ENCODE peak calls at places on chromosomes 16 and 17, in four cellular contexts. T is lung microvascular endothelial cell; R is HCEC 1CT; F is activated naive CD4-positive, alpha-beta T cell treated with anti-CD3 and anti-CD28 coated beads for 36 hours. D is an unnamed sample.

GRCh38 chr17:48483004-48483403 is 47.8 kb downstream of the HOXB1 start:
- DNase-seq in R (peak), T (no peak), F (no peak), D (no peak)

GRCh38 chr17:57945999-57946797 is 9.0 kb downstream of the CUEDC1 start:
- DNase-seq in R (peak), F (no peak), T (peak), D (no peak)

GRCh38 chr17:30117548-30118155 is 1.0 kb downstream of the NSRP1 start:
- DNase-seq in T (peak), R (no peak), F (no peak), D (no peak)

GRCh38 chr17:75876938-75877751 is 1.2 kb downstream of the TRIM47 start:
- DNase-seq in T (peak), F (peak), R (peak), D (no peak)

GRCh38 chr16:25097304-25097988 is 14.1 kb upstream of the LCMT1 start:
- DNase-seq in R (peak), F (no peak), T (no peak), D (no peak)

GRCh38 chr16:4675864-4676786 is 17.2 kb upstream of the NUDT16L1 start:
- DNase-seq in T (no peak), R (no peak), F (peak), D (peak)

GRCh38 chr16:4264546-4264945 is 8.3 kb downstream of the TFAP4 start:
- DNase-seq in T (no peak), F (no peak), R (no peak), D (no peak)

GRCh38 chr17:19725486-19725885 is 9.1 kb upstream of the SLC47A2 start:
- DNase-seq in F (no peak), R (no peak), T (no peak), D (no peak)

GRCh38 chr17:4945944-4946280 is 2.4 kb downstream of the PFN1 start:
- DNase-seq in R (no peak), F (no peak), T (no peak), D (no peak)

GRCh38 chr16:20042848-20043247 is 30.8 kb downstream of the GPR139 start:
- DNase-seq in R (no peak), T (no peak), F (no peak), D (no peak)

GRCh38 chr17:43665038-43665386 is 3.3 kb upstream of the MEOX1 start:
- DNase-seq in F (no peak), R (no peak), T (no peak), D (no peak)

GRCh38 chr16:968620-969019 is 2.2 kb downstream of the LMF1 start:
- DNase-seq in F (no peak), T (no peak), R (no peak), D (no peak)

D was measured in stimulated activated CD4-positive, alpha-beta T cell treated with anti-CD3 and anti-CD28 coated beads, TNF-alpha, amount 100 ng/mL, for 1 hour.